ENCODE peak calls at places on chromosomes 4 and X, in seven cellular contexts. One of them, this sample, is unnamed.

GRCh38 chrX:120452131-120452530 is 17.0 kb downstream of the LAMP2 start:
- DNase-seq in glutamatergic neuron: no peak
- DNase-seq in stimulated activated CD8-positive, alpha-beta memory T cell treated with anti-CD3 and anti-CD28 coated beads, Interleukin-4, amount 100 ng/mL, for 4 hours: no peak
- DNase-seq in iPS-NIHi11: peak; percentile 26
- DNase-seq in stromal cell of bone marrow: no peak
- DNase-seq in fibroblast of lung: peak; percentile 41
- DNase-seq in GM04504: no peak
- DNase-seq in this sample: no peak

GRCh38 chr4:146124023-146124680 is 51.4 kb upstream of the LSM6 start:
- DNase-seq in fibroblast of lung: no peak
- DNase-seq in iPS-NIHi11: peak; percentile 31
- DNase-seq in stromal cell of bone marrow: no peak
- DNase-seq in stimulated activated CD8-positive, alpha-beta memory T cell treated with anti-CD3 and anti-CD28 coated beads, Interleukin-4, amount 100 ng/mL, for 4 hours: no peak
- DNase-seq in GM04504: no peak
- DNase-seq in glutamatergic neuron: no peak
- DNase-seq in this sample: no peak

GRCh38 chrX:78665286-78665685 is 6.2 kb upstream of the RTL3 start:
- DNase-seq in stromal cell of bone marrow: no peak
- DNase-seq in GM04504: no peak
- DNase-seq in glutamatergic neuron: no peak
- DNase-seq in stimulated activated CD8-positive, alpha-beta memory T cell treated with anti-CD3 and anti-CD28 coated beads, Interleukin-4, amount 100 ng/mL, for 4 hours: no peak
- DNase-seq in fibroblast of lung: no peak
- DNase-seq in iPS-NIHi11: no peak
- DNase-seq in this sample: no peak

GRCh38 chr4:59412739-59413138 is 1787.4 kb upstream of the ADGRL3 start:
- DNase-seq in stromal cell of bone marrow: no peak
- DNase-seq in glutamatergic neuron: no peak
- DNase-seq in iPS-NIHi11: no peak
- DNase-seq in fibroblast of lung: no peak
- DNase-seq in stimulated activated CD8-positive, alpha-beta memory T cell treated with anti-CD3 and anti-CD28 coated beads, Interleukin-4, amount 100 ng/mL, for 4 hours: no peak
- DNase-seq in GM04504: no peak
- DNase-seq in this sample: no peak

GRCh38 chr4:19346636-19347035 is 905.1 kb upstream of the SLIT2 start:
- DNase-seq in glutamatergic neuron: no peak
- DNase-seq in fibroblast of lung: no peak
- DNase-seq in GM04504: no peak
- DNase-seq in stromal cell of bone marrow: no peak
- DNase-seq in stimulated activated CD8-positive, alpha-beta memory T cell treated with anti-CD3 and anti-CD28 coated beads, Interleukin-4, amount 100 ng/mL, for 4 hours: no peak
- DNase-seq in iPS-NIHi11: no peak
- DNase-seq in this sample: no peak

GRCh38 chrX:10972731-10973130 is 138.4 kb upstream of the HCCS start:
- DNase-seq in stromal cell of bone marrow: no peak
- DNase-seq in glutamatergic neuron: no peak
- DNase-seq in GM04504: peak; percentile 36
- DNase-seq in iPS-NIHi11: no peak
- DNase-seq in stimulated activated CD8-positive, alpha-beta memory T cell treated with anti-CD3 and anti-CD28 coated beads, Interleukin-4, amount 100 ng/mL, for 4 hours: no peak
- DNase-seq in fibroblast of lung: peak; percentile 3
- DNase-seq in this sample: peak; percentile 59

GRCh38 chr4:48799157-48799556 is 19.1 kb upstream of the FRYL start:
- DNase-seq in fibroblast of lung: no peak
- DNase-seq in stimulated activated CD8-positive, alpha-beta memory T cell treated with anti-CD3 and anti-CD28 coated beads, Interleukin-4, amount 100 ng/mL, for 4 hours: no peak
- DNase-seq in glutamatergic neuron: no peak
- DNase-seq in stromal cell of bone marrow: no peak
- DNase-seq in GM04504: no peak
- DNase-seq in iPS-NIHi11: no peak
- DNase-seq in this sample: no peak

GRCh38 chrX:153778684-153779101 is 2.1 kb upstream of the SRPK3 start:
- DNase-seq in stromal cell of bone marrow: no peak
- DNase-seq in GM04504: no peak
- DNase-seq in iPS-NIHi11: no peak
- DNase-seq in stimulated activated CD8-positive, alpha-beta memory T cell treated with anti-CD3 and anti-CD28 coated beads, Interleukin-4, amount 100 ng/mL, for 4 hours: no peak
- DNase-seq in fibroblast of lung: no peak
- DNase-seq in glutamatergic neuron: peak; percentile 6
- DNase-seq in this sample: no peak

GRCh38 chr4:97142893-97143292 is 1000.4 kb downstream of the STPG2 start:
- DNase-seq in iPS-NIHi11: no peak
- DNase-seq in GM04504: no peak
- DNase-seq in stromal cell of bone marrow: no peak
- DNase-seq in glutamatergic neuron: no peak
- DNase-seq in fibroblast of lung: no peak
- DNase-seq in stimulated activated CD8-positive, alpha-beta memory T cell treated with anti-CD3 and anti-CD28 coated beads, Interleukin-4, amount 100 ng/mL, for 4 hours: no peak
- DNase-seq in this sample: no peak